ENCODE peak calls at places on chromosomes 7 and 10, in seven cellular contexts. One of them, this sample, is unnamed.

GRCh38 chr10:4588824-4589223 is 237.2 kb upstream of the AKR1E2 start:
- DNase-seq in trophoblast cell: peak; percentile 9
- DNase-seq in mesendoderm: no peak
- DNase-seq in neuronal stem cell: no peak
- DNase-seq in H9: no peak
- DNase-seq in mesenchymal stem cell: no peak
- DNase-seq in H1: no peak
- DNase-seq in this sample: peak; percentile 57

GRCh38 chr7:20447021-20447420 is 116.3 kb downstream of the ITGB8 start:
- DNase-seq in neuronal stem cell: no peak
- DNase-seq in mesendoderm: no peak
- DNase-seq in trophoblast cell: no peak
- DNase-seq in H9: no peak
- DNase-seq in H1: no peak
- DNase-seq in mesenchymal stem cell: no peak
- DNase-seq in this sample: no peak

GRCh38 chr7:129951076-129952011 is 1.4 kb downstream of the UBE2H start:
- DNase-seq in H1: no peak
- DNase-seq in neuronal stem cell: peak; percentile 29
- DNase-seq in trophoblast cell: peak; percentile 33
- DNase-seq in mesendoderm: peak; percentile 53
- DNase-seq in mesenchymal stem cell: peak; percentile 59
- DNase-seq in H9: peak; percentile 32
- DNase-seq in this sample: no peak

GRCh38 chr7:32957326-32958045 is at the start of gene FKBP9:
- DNase-seq in trophoblast cell: peak; percentile 85
- DNase-seq in mesenchymal stem cell: peak; percentile 85
- DNase-seq in mesendoderm: peak; percentile 90
- DNase-seq in H9: peak; percentile 89
- DNase-seq in neuronal stem cell: peak; percentile 70
- DNase-seq in H1: peak; percentile 89
- DNase-seq in this sample: peak; percentile 79

GRCh38 chr7:149171894-149172533 is 23.3 kb upstream of the ZNF282 start:
- DNase-seq in H1: no peak
- DNase-seq in mesendoderm: no peak
- DNase-seq in mesenchymal stem cell: peak; percentile 37
- DNase-seq in H9: no peak
- DNase-seq in trophoblast cell: peak; percentile 38
- DNase-seq in neuronal stem cell: no peak
- DNase-seq in this sample: peak; percentile 63

GRCh38 chr7:75814407-75814947 is 871 bp upstream of the CCL24 start:
- DNase-seq in neuronal stem cell: no peak
- DNase-seq in mesenchymal stem cell: peak; percentile 13
- DNase-seq in H9: no peak
- DNase-seq in trophoblast cell: no peak
- DNase-seq in mesendoderm: peak; percentile 19
- DNase-seq in H1: no peak
- DNase-seq in this sample: peak; percentile 19

GRCh38 chr7:127391591-127392181 is 822 bp downstream of the ZNF800 start:
- DNase-seq in H9: peak; percentile 31
- DNase-seq in trophoblast cell: peak; percentile 63
- DNase-seq in neuronal stem cell: peak; percentile 42
- DNase-seq in H1: peak; percentile 56
- DNase-seq in mesenchymal stem cell: peak; percentile 53
- DNase-seq in mesendoderm: peak; percentile 37
- DNase-seq in this sample: peak; percentile 24

GRCh38 chr10:110042181-110042580 is 34.4 kb downstream of the ADD3 start:
- DNase-seq in neuronal stem cell: no peak
- DNase-seq in mesenchymal stem cell: peak; percentile 66
- DNase-seq in H1: no peak
- DNase-seq in H9: no peak
- DNase-seq in mesendoderm: peak; percentile 45
- DNase-seq in trophoblast cell: no peak
- DNase-seq in this sample: peak; percentile 62

GRCh38 chr10:62058896-62059423 is 157.5 kb downstream of the ARID5B start:
- DNase-seq in H9: no peak
- DNase-seq in neuronal stem cell: no peak
- DNase-seq in mesenchymal stem cell: peak; percentile 11
- DNase-seq in trophoblast cell: no peak
- DNase-seq in H1: no peak
- DNase-seq in mesendoderm: no peak
- DNase-seq in this sample: no peak

GRCh38 chr7:33155811-33156210 is 26.4 kb downstream of the BBS9 start:
- DNase-seq in neuronal stem cell: no peak
- DNase-seq in mesenchymal stem cell: peak; percentile 81
- DNase-seq in trophoblast cell: no peak
- DNase-seq in H1: no peak
- DNase-seq in mesendoderm: no peak
- DNase-seq in H9: no peak
- DNase-seq in this sample: peak; percentile 84

GRCh38 chr7:75716992-75717626 is 21.6 kb downstream of the HIP1 start:
- DNase-seq in H1: no peak
- DNase-seq in mesenchymal stem cell: peak; percentile 82
- DNase-seq in neuronal stem cell: no peak
- DNase-seq in H9: no peak
- DNase-seq in trophoblast cell: peak; percentile 97
- DNase-seq in mesendoderm: no peak
- DNase-seq in this sample: peak; percentile 83

GRCh38 chr10:23344251-23344841 is at the start of gene C10orf67:
- DNase-seq in trophoblast cell: peak; percentile 77
- DNase-seq in mesendoderm: peak; percentile 75
- DNase-seq in neuronal stem cell: peak; percentile 32
- DNase-seq in H1: peak; percentile 70
- DNase-seq in mesenchymal stem cell: peak; percentile 49
- DNase-seq in H9: peak; percentile 62
- DNase-seq in this sample: peak; percentile 39

GRCh38 chr10:79397575-79398303 is 47.7 kb downstream of the ZCCHC24 start:
- DNase-seq in trophoblast cell: no peak
- DNase-seq in neuronal stem cell: no peak
- DNase-seq in H9: no peak
- DNase-seq in mesenchymal stem cell: peak; percentile 90
- DNase-seq in H1: no peak
- DNase-seq in mesendoderm: no peak
- DNase-seq in this sample: peak; percentile 35

GRCh38 chr10:106705576-106706526 is 458.7 kb downstream of the SORCS1 start:
- DNase-seq in H9: peak; percentile 60
- DNase-seq in mesenchymal stem cell: peak; percentile 28
- DNase-seq in mesendoderm: peak; percentile 80
- DNase-seq in trophoblast cell: peak; percentile 64
- DNase-seq in neuronal stem cell: peak; percentile 82
- DNase-seq in H1: peak; percentile 80
- DNase-seq in this sample: peak; percentile 37

DNA sequence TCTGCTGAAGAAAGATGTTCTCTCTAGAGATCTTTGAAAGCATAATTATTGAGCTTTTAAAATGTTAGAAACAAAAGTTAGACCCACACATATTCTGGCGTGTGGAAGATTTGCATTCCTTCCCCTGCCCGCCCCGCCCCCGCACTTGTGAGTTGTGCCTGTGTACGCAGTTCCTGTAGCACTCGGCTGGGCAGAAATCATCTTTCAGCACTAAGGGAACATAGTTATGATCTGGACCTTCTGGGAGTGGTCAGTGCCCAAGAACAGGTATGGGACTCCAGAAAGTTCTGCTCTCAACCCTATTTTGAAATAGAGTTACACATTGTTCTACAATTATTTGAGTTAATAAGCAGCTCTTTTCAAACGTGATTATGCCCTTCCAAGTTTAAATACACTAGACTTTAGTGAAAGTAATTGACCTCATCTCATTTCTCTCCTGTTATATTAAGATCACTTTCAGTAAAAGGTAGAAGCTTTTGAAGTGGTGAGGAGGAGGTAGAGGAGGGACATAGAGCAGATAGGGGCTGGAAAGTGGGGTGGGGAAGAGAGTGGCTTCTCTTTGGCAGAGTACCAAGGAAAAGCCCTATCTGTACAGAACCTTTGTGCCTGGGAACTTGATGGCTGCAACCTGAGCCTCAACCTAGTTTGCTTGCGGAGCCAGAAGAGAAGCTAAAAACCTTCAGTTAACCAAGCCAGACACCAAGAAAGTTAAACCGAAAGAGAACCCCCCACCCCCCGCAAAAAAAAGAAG is 5.7 kb downstream of the BLVRA start:
- DNase-seq in H9: no peak
- DNase-seq in H1: peak; percentile 28
- DNase-seq in mesendoderm: no peak
- DNase-seq in neuronal stem cell: no peak
- DNase-seq in trophoblast cell: peak; percentile 35
- DNase-seq in mesenchymal stem cell: no peak
- DNase-seq in this sample: no peak
- H3K23ac ChIP-seq in H9: no peak overlapping the region
- H3K23ac ChIP-seq in H1: no peak overlapping the region
- H3K23ac ChIP-seq in mesendoderm: no peak overlapping the region
- H3K23ac ChIP-seq in neuronal stem cell: no peak overlapping the region
- H3K23ac ChIP-seq in trophoblast cell: no peak overlapping the region
- H3K23ac ChIP-seq in mesenchymal stem cell: no peak overlapping the region
- H3K23ac ChIP-seq in this sample: no peak overlapping the region

GRCh38 chr10:74662635-74663034 is 163.8 kb upstream of the KAT6B start:
- DNase-seq in H9: no peak
- DNase-seq in trophoblast cell: no peak
- DNase-seq in mesenchymal stem cell: no peak
- DNase-seq in H1: no peak
- DNase-seq in neuronal stem cell: no peak
- DNase-seq in mesendoderm: no peak
- DNase-seq in this sample: no peak
- H3K23ac ChIP-seq in H9: no peak overlapping the region
- H3K23ac ChIP-seq in trophoblast cell: no peak overlapping the region
- H3K23ac ChIP-seq in mesenchymal stem cell: no peak overlapping the region
- H3K23ac ChIP-seq in H1: no peak overlapping the region
- H3K23ac ChIP-seq in neuronal stem cell: no peak overlapping the region
- H3K23ac ChIP-seq in mesendoderm: no peak overlapping the region
- H3K23ac ChIP-seq in this sample: no peak overlapping the region

GRCh38 chr10:13376771-13377170 is 28.7 kb upstream of the SEPHS1 start:
- DNase-seq in H9: no peak
- DNase-seq in mesendoderm: no peak
- DNase-seq in mesenchymal stem cell: no peak
- DNase-seq in trophoblast cell: peak; percentile 92
- DNase-seq in neuronal stem cell: no peak
- DNase-seq in H1: no peak
- DNase-seq in this sample: no peak

GRCh38 chr10:13375791-13376190 is 27.7 kb upstream of the SEPHS1 start:
- DNase-seq in trophoblast cell: peak; percentile 54
- DNase-seq in mesendoderm: no peak
- DNase-seq in mesenchymal stem cell: no peak
- DNase-seq in H9: no peak
- DNase-seq in neuronal stem cell: no peak
- DNase-seq in H1: no peak
- DNase-seq in this sample: no peak

GRCh38 chr10:13373644-13374043 is 25.6 kb upstream of the SEPHS1 start:
- DNase-seq in H9: no peak
- DNase-seq in neuronal stem cell: no peak
- DNase-seq in trophoblast cell: no peak
- DNase-seq in mesenchymal stem cell: no peak
- DNase-seq in H1: no peak
- DNase-seq in mesendoderm: no peak
- DNase-seq in this sample: no peak

GRCh38 chr10:13372524-13372923 is 24.4 kb upstream of the SEPHS1 start:
- DNase-seq in mesendoderm: no peak
- DNase-seq in H9: no peak
- DNase-seq in trophoblast cell: no peak
- DNase-seq in H1: no peak
- DNase-seq in mesenchymal stem cell: no peak
- DNase-seq in neuronal stem cell: no peak
- DNase-seq in this sample: no peak

DNA sequence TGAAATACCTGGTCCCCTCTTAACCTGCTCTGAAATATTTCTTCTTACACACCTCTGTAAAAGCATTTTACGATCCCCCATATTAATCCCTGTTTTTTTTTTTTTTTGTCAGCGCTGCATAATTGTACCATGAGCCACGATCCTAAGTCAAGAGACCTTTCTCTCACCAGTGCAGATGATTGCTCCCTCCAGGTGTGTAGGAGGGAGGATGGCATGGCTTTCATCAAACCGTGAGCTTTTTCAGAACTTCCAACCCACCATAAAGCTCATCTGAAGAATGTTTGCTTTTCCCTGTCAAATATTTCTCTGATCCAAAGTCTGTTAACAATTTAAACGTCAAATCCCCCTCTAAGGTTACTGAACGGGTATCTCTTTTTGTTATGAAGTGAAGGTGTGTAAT is 28.2 kb upstream of the SEPHS1 start:
- DNase-seq in trophoblast cell: peak; percentile 44
- DNase-seq in mesendoderm: no peak
- DNase-seq in H1: no peak
- DNase-seq in mesenchymal stem cell: no peak
- DNase-seq in neuronal stem cell: no peak
- DNase-seq in H9: no peak
- DNase-seq in this sample: no peak
- H3K23ac ChIP-seq in trophoblast cell: no peak overlapping the region
- H3K23ac ChIP-seq in mesendoderm: no peak overlapping the region
- H3K23ac ChIP-seq in H1: no peak overlapping the region
- H3K23ac ChIP-seq in mesenchymal stem cell: no peak overlapping the region
- H3K23ac ChIP-seq in neuronal stem cell: no peak overlapping the region
- H3K23ac ChIP-seq in H9: no peak overlapping the region
- H3K23ac ChIP-seq in this sample: no peak overlapping the region

DNA sequence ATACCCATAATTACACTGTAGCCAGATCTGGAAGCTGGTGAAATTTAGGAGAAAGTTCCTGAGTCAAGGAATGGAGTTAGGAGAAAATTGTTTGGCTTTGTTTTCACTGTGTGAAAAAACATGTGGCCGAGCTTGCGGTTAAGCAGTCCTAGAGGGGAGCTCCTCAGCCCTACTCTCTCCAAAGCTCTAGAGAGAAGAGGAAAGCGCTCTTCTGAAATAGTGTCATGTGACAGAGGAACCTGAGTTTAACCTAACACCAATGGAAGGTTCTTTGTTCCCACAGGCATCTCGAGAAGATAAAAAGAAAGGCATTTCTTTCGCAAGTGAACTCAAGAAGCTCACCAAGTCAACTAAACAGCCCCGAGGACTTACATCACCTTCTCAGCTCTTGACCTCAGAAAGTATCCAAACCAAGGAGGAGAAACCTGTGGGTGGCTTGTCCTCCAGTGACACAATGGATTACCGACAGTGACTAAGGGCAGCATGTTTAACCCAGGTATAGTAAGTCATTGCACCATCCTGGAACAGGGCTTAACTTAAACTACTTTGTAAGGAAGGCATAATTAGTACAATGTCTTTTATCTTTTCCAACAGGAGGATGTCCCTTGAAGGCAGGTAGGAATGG is 38.0 kb downstream of the NOC3L start:
- DNase-seq in mesenchymal stem cell: no peak
- DNase-seq in neuronal stem cell: no peak
- DNase-seq in trophoblast cell: peak; percentile 90
- DNase-seq in H9: no peak
- DNase-seq in H1: no peak
- DNase-seq in mesendoderm: no peak
- DNase-seq in this sample: no peak
- H3K23ac ChIP-seq in mesenchymal stem cell: no peak overlapping the region
- H3K23ac ChIP-seq in neuronal stem cell: no peak overlapping the region
- H3K23ac ChIP-seq in trophoblast cell: no peak overlapping the region
- H3K23ac ChIP-seq in H9: no peak overlapping the region
- H3K23ac ChIP-seq in H1: no peak overlapping the region
- H3K23ac ChIP-seq in mesendoderm: no peak overlapping the region
- H3K23ac ChIP-seq in this sample: no peak overlapping the region

GRCh38 chr10:11827414-11827813 is 4.3 kb downstream of the PROSER2 start:
- DNase-seq in mesenchymal stem cell: no peak
- DNase-seq in trophoblast cell: no peak
- DNase-seq in H9: no peak
- DNase-seq in H1: no peak
- DNase-seq in mesendoderm: no peak
- DNase-seq in neuronal stem cell: no peak
- DNase-seq in this sample: no peak
- H3K23ac ChIP-seq in mesenchymal stem cell: no peak overlapping the region
- H3K23ac ChIP-seq in trophoblast cell: no peak overlapping the region
- H3K23ac ChIP-seq in H9: no peak overlapping the region
- H3K23ac ChIP-seq in H1: no peak overlapping the region
- H3K23ac ChIP-seq in mesendoderm: no peak overlapping the region
- H3K23ac ChIP-seq in neuronal stem cell: no peak overlapping the region
- H3K23ac ChIP-seq in this sample: no peak overlapping the region